ENCODE peak calls at places on chromosomes 6 and 20, in four cellular contexts. F is upper lobe of left lung, W is astrocyte of the spinal cord, T is cardiac muscle cell. I is an unnamed sample.

GRCh38 chr6:83927470-83927869 is 68.0 kb downstream of the CYB5R4 start:
- DNase-seq in T (peak; percentile 2), W (no peak), F (no peak), I (no peak)

GRCh38 chr6:18269253-18269652 is 4.9 kb upstream of the DEK start:
- DNase-seq in W (peak; percentile 26), T (peak; percentile 4), F (no peak), I (no peak)

GRCh38 chr20:57407541-57407956 is 16.4 kb downstream of the RBM38 start:
- DNase-seq in T (no peak), F (no peak), W (no peak), I (no peak)

GRCh38 chr20:45346851-45347250 is 1.4 kb downstream of the SDC4 start:
- DNase-seq in W (no peak), T (no peak), F (no peak), I (no peak)

GRCh38 chr6:6007311-6008113 is 787 bp upstream of the NRN1 start:
- DNase-seq in F (no peak), T (no peak), W (no peak), I (no peak)

GRCh38 chr6:53309059-53309896 is 39.5 kb downstream of the ELOVL5 start:
- DNase-seq in W (no peak), F (no peak), T (peak; percentile 92), I (no peak)

GRCh38 chr6:163538331-163538730 is 123.8 kb downstream of the QKI start:
- DNase-seq in F (no peak), W (no peak), T (no peak), I (no peak)

GRCh38 chr6:20213271-20213798 is 1.1 kb upstream of the MBOAT1 start:
- DNase-seq in F (no peak), W (no peak), T (no peak), I (no peak)

GRCh38 chr20:49515588-49515987 is 33.1 kb upstream of the KCNB1 start:
- DNase-seq in T (no peak), W (no peak), F (no peak), I (no peak)

GRCh38 chr6:131597448-131597847 is 24.4 kb downstream of the ARG1 start:
- DNase-seq in W (no peak), T (peak; percentile 9), F (no peak), I (no peak)
- TF ChIP-seq CTCF in W (peak; percentile 46), T (peak; percentile 39), F (no peak), I (peak; percentile 15)

GRCh38 chr6:134921980-134922313 is 28.0 kb downstream of the ALDH8A1 start:
- DNase-seq in W (no peak), T (peak; percentile 48), F (no peak), I (no peak)
- TF ChIP-seq CTCF in W (no peak), T (no peak), F (no peak), I (no peak)

GRCh38 chr20:62551408-62552323 is 75.9 kb upstream of the GATA5 start:
- DNase-seq in T (no peak), F (no peak), W (no peak), I (no peak)

GRCh38 chr20:62553838-62554161 is 78.0 kb upstream of the GATA5 start:
- DNase-seq in W (no peak), F (no peak), T (no peak), I (no peak)

GRCh38 chr20:62552613-62553012 is 76.8 kb upstream of the GATA5 start:
- DNase-seq in F (no peak), W (no peak), T (no peak), I (no peak)

GRCh38 chr20:62554214-62554897 is 78.6 kb upstream of the GATA5 start:
- DNase-seq in F (no peak), W (no peak), T (no peak), I (no peak)

GRCh38 chr20:62553136-62553837 is 77.5 kb upstream of the GATA5 start:
- DNase-seq in T (no peak), W (no peak), F (no peak), I (no peak)
- TF ChIP-seq CTCF in T (no peak), W (no peak), F (no peak), I (no peak)

GRCh38 chr6:38808039-38808438 is 92.9 kb downstream of the DNAH8 start:
- DNase-seq in W (no peak), T (no peak), F (no peak), I (no peak)

GRCh38 chr6:38805127-38805655 is 90.1 kb downstream of the DNAH8 start:
- DNase-seq in T (no peak), F (no peak), W (peak; percentile 10), I (no peak)

GRCh38 chr6:38806833-38807232 is 91.7 kb downstream of the DNAH8 start:
- DNase-seq in T (no peak), W (no peak), F (no peak), I (no peak)

GRCh38 chr6:38805682-38806081 is 90.6 kb downstream of the DNAH8 start:
- DNase-seq in T (no peak), W (no peak), F (no peak), I (no peak)

GRCh38 chr6:38806271-38806670 is 91.2 kb downstream of the DNAH8 start:
- DNase-seq in F (no peak), T (no peak), W (no peak), I (no peak)
- TF ChIP-seq CTCF in F (no peak), T (no peak), W (no peak), I (no peak)

GRCh38 chr20:2398453-2398852 is 17.8 kb downstream of the TGM6 start:
- DNase-seq in T (no peak), W (no peak), F (peak; percentile 30), I (no peak)

GRCh38 chr20:2396241-2396814 is 15.6 kb downstream of the TGM6 start:
- DNase-seq in W (no peak), T (no peak), F (no peak), I (no peak)

GRCh38 chr20:2399390-2399789 is 18.7 kb downstream of the TGM6 start:
- DNase-seq in W (no peak), F (no peak), T (no peak), I (no peak)

GRCh38 chr20:2397091-2397490 is 16.4 kb downstream of the TGM6 start:
- DNase-seq in F (no peak), W (no peak), T (no peak), I (no peak)

DNA sequence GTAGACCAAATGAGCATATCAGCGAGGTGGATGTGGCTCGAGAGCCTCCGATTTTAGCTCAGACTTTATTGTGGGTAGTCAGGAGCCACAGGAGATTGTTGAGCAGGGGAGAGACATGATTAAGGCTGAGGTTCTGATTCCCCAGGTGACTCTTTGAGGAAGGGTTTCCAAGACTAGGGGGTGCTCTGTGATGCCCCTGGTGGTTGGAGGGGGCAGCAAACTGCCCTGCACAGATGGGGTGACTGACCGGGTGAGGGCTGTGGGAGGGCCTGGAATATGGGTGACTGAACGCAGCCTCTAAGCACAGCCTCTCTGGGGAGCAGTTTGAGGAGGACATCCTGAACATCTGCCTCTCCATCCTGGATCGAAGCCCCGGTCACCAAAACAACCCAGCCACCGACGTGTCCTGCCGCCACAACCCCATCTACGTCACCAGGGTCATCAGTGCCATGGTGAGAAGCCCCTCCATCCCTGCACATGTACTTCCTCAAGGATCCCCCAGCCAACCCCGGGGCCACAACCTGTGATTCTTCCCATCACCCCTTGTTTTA is 17.0 kb downstream of the TGM6 start:
- DNase-seq in F (no peak), W (no peak), T (no peak), I (no peak)
- TF ChIP-seq CTCF in F (no peak), W (no peak), T (no peak), I (no peak)

DNA sequence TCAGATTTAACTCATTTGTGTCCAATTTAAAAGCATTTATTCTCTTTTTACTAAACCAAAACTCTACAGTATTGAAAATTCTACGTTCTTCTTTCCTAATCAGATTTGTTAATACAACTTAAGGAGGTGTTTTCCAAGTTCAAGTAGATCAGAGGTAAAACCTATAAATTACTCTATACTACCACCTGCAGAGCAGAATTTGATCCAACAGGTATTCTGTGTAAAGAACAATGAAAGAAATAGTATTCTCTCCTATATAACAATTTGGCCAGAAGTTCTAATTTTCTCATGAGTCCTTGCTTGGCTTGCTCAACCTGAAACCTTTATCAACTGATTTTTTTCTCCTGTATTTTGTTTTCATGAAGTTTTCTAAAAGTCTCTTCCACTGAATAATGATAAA is 28.5 kb upstream of the DST start:
- DNase-seq in F (no peak), T (no peak), W (no peak), I (no peak)
- TF ChIP-seq CTCF in F (no peak), T (no peak), W (no peak), I (no peak)